ENCODE peak calls at places on chromosomes 1 and 21, in five cellular contexts. One of them, this sample, is unnamed.

GRCh38 chr1:202162418-202163280 is 2.2 kb upstream of the PTPN7 start:
- DNase-seq in CD4-positive, alpha-beta memory T cell: no peak
- DNase-seq in mesendoderm: no peak
- DNase-seq in colonic mucosa: no peak
- DNase-seq in esophagus muscularis mucosa: no peak
- DNase-seq in this sample: peak; percentile 61

GRCh38 chr21:44880762-44881585 is 7.5 kb upstream of the PTTG1IP start:
- DNase-seq in CD4-positive, alpha-beta memory T cell: no peak
- DNase-seq in mesendoderm: no peak
- DNase-seq in colonic mucosa: no peak
- DNase-seq in esophagus muscularis mucosa: no peak
- DNase-seq in this sample: peak; percentile 53

GRCh38 chr1:67560580-67561285 is 124.3 kb upstream of the GADD45A start:
- DNase-seq in CD4-positive, alpha-beta memory T cell: no peak
- DNase-seq in mesendoderm: no peak
- DNase-seq in colonic mucosa: no peak
- DNase-seq in esophagus muscularis mucosa: no peak
- DNase-seq in this sample: no peak

GRCh38 chr1:151058682-151059341 is 610 bp downstream of the CDC42SE1 start:
- DNase-seq in CD4-positive, alpha-beta memory T cell: no peak
- DNase-seq in mesendoderm: peak; percentile 76
- DNase-seq in colonic mucosa: peak; percentile 67
- DNase-seq in esophagus muscularis mucosa: no peak
- DNase-seq in this sample: peak; percentile 91

GRCh38 chr1:203038891-203039608 is 12.8 kb downstream of the PPFIA4 start:
- DNase-seq in CD4-positive, alpha-beta memory T cell: peak; percentile 54
- DNase-seq in mesendoderm: peak; percentile 88
- DNase-seq in colonic mucosa: peak; percentile 71
- DNase-seq in esophagus muscularis mucosa: no peak
- DNase-seq in this sample: peak; percentile 82

GRCh38 chr1:179762241-179762640 is 19.1 kb downstream of the FAM163A start:
- DNase-seq in CD4-positive, alpha-beta memory T cell: no peak
- DNase-seq in mesendoderm: no peak
- DNase-seq in colonic mucosa: no peak
- DNase-seq in esophagus muscularis mucosa: no peak
- DNase-seq in this sample: no peak

GRCh38 chr1:208682664-208683013 is 438.5 kb upstream of the PLXNA2 start:
- DNase-seq in CD4-positive, alpha-beta memory T cell: no peak
- DNase-seq in mesendoderm: no peak
- DNase-seq in colonic mucosa: peak; percentile 32
- DNase-seq in esophagus muscularis mucosa: peak; percentile 66
- DNase-seq in this sample: no peak

GRCh38 chr1:67124455-67124854 is 10.3 kb downstream of the C1orf141 start:
- DNase-seq in CD4-positive, alpha-beta memory T cell: no peak
- DNase-seq in mesendoderm: no peak
- DNase-seq in colonic mucosa: no peak
- DNase-seq in esophagus muscularis mucosa: no peak
- DNase-seq in this sample: no peak

GRCh38 chr1:206117151-206117948 is at the start of gene AVPR1B:
- DNase-seq in CD4-positive, alpha-beta memory T cell: no peak
- DNase-seq in mesendoderm: peak; percentile 63
- DNase-seq in colonic mucosa: peak; percentile 33
- DNase-seq in esophagus muscularis mucosa: no peak
- DNase-seq in this sample: peak; percentile 71

GRCh38 chr1:30929135-30929889 is 20.8 kb upstream of the SDC3 start:
- DNase-seq in CD4-positive, alpha-beta memory T cell: peak; percentile 31
- DNase-seq in mesendoderm: peak; percentile 77
- DNase-seq in colonic mucosa: peak; percentile 64
- DNase-seq in esophagus muscularis mucosa: peak; percentile 89
- DNase-seq in this sample: no peak

GRCh38 chr1:167221804-167222610 is 1.3 kb downstream of the POU2F1 start:
- DNase-seq in CD4-positive, alpha-beta memory T cell: peak; percentile 72
- DNase-seq in mesendoderm: peak; percentile 89
- DNase-seq in colonic mucosa: peak; percentile 84
- DNase-seq in esophagus muscularis mucosa: peak; percentile 92
- DNase-seq in this sample: peak; percentile 88

GRCh38 chr1:178485467-178486098 is 11.2 kb downstream of the CLEC20A start:
- DNase-seq in CD4-positive, alpha-beta memory T cell: no peak
- DNase-seq in mesendoderm: no peak
- DNase-seq in colonic mucosa: no peak
- DNase-seq in esophagus muscularis mucosa: peak; percentile 47
- DNase-seq in this sample: no peak

GRCh38 chr1:160428655-160429054 is 28.3 kb downstream of the VANGL2 start:
- DNase-seq in CD4-positive, alpha-beta memory T cell: peak; percentile 41
- DNase-seq in mesendoderm: peak; percentile 74
- DNase-seq in colonic mucosa: peak; percentile 77
- DNase-seq in esophagus muscularis mucosa: peak; percentile 82
- DNase-seq in this sample: no peak

GRCh38 chr1:204255225-204255624 is 41.4 kb upstream of the GOLT1A start:
- DNase-seq in CD4-positive, alpha-beta memory T cell: no peak
- DNase-seq in mesendoderm: peak; percentile 60
- DNase-seq in colonic mucosa: no peak
- DNase-seq in esophagus muscularis mucosa: no peak
- DNase-seq in this sample: no peak

GRCh38 chr1:27773732-27774445 is 870 bp downstream of the STX12 start:
- DNase-seq in CD4-positive, alpha-beta memory T cell: peak; percentile 41
- DNase-seq in mesendoderm: peak; percentile 3
- DNase-seq in colonic mucosa: no peak
- DNase-seq in esophagus muscularis mucosa: no peak
- DNase-seq in this sample: no peak

GRCh38 chr1:246503341-246503740 is 3.7 kb downstream of the SMYD3 start:
- DNase-seq in CD4-positive, alpha-beta memory T cell: no peak
- DNase-seq in mesendoderm: no peak
- DNase-seq in colonic mucosa: no peak
- DNase-seq in esophagus muscularis mucosa: no peak
- DNase-seq in this sample: no peak

GRCh38 chr1:170010443-170010842 is 64.1 kb downstream of the KIFAP3 start:
- DNase-seq in CD4-positive, alpha-beta memory T cell: no peak
- DNase-seq in mesendoderm: peak; percentile 40
- DNase-seq in colonic mucosa: peak; percentile 47
- DNase-seq in esophagus muscularis mucosa: no peak
- DNase-seq in this sample: no peak

GRCh38 chr1:156053770-156054499 is at the start of gene UBQLN4:
- DNase-seq in CD4-positive, alpha-beta memory T cell: peak; percentile 83
- DNase-seq in mesendoderm: peak; percentile 93
- DNase-seq in colonic mucosa: peak; percentile 87
- DNase-seq in esophagus muscularis mucosa: peak; percentile 95
- DNase-seq in this sample: peak; percentile 94

GRCh38 chr21:20720623-20721022 is 277.6 kb upstream of the NCAM2 start:
- DNase-seq in CD4-positive, alpha-beta memory T cell: no peak
- DNase-seq in mesendoderm: no peak
- DNase-seq in colonic mucosa: no peak
- DNase-seq in esophagus muscularis mucosa: no peak
- DNase-seq in this sample: no peak

GRCh38 chr21:45521241-45521640 is 21.0 kb downstream of the SLC19A1 start:
- DNase-seq in CD4-positive, alpha-beta memory T cell: no peak
- DNase-seq in mesendoderm: no peak
- DNase-seq in colonic mucosa: no peak
- DNase-seq in esophagus muscularis mucosa: no peak
- DNase-seq in this sample: no peak

GRCh38 chr1:200642481-200642880 is 21.9 kb upstream of the KIF14 start:
- DNase-seq in CD4-positive, alpha-beta memory T cell: no peak
- DNase-seq in mesendoderm: no peak
- DNase-seq in colonic mucosa: no peak
- DNase-seq in esophagus muscularis mucosa: no peak
- DNase-seq in this sample: no peak

GRCh38 chr1:31244326-31244725 is 4.6 kb upstream of the NKAIN1 start:
- DNase-seq in CD4-positive, alpha-beta memory T cell: no peak
- DNase-seq in mesendoderm: no peak
- DNase-seq in colonic mucosa: no peak
- DNase-seq in esophagus muscularis mucosa: no peak
- DNase-seq in this sample: no peak

GRCh38 chr21:26570203-26570602 is 2.9 kb downstream of the CYYR1 start:
- DNase-seq in CD4-positive, alpha-beta memory T cell: no peak
- DNase-seq in mesendoderm: peak; percentile 57
- DNase-seq in colonic mucosa: no peak
- DNase-seq in esophagus muscularis mucosa: no peak
- DNase-seq in this sample: no peak

GRCh38 chr1:118118469-118118868 is 66.6 kb downstream of the SPAG17 start:
- DNase-seq in CD4-positive, alpha-beta memory T cell: no peak
- DNase-seq in mesendoderm: no peak
- DNase-seq in colonic mucosa: peak; percentile 55
- DNase-seq in esophagus muscularis mucosa: no peak
- DNase-seq in this sample: peak; percentile 68

GRCh38 chr1:212794561-212795014 is 2.9 kb downstream of the TATDN3 start:
- DNase-seq in CD4-positive, alpha-beta memory T cell: peak; percentile 31
- DNase-seq in mesendoderm: no peak
- DNase-seq in colonic mucosa: no peak
- DNase-seq in esophagus muscularis mucosa: no peak
- DNase-seq in this sample: no peak

DNA sequence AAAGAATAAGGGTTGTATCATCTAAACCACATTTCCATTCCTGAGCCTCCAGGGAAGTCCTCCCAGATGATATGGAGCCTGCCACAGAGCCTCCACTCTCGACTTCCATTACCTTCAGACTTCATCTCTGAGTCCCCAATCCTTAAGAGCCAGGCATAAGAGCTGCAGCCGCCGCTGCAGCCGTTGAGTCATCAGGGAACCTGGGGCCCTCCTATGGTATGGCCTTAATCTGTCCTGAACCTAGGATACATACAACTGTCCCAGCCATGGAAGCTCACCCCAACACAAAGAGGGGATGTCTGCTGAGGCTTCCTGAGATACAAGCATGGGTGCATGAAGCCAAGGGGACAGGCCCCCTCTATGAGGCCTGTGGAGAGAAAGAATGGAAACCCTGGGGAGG is 16.3 kb downstream of the TAL1 start:
- DNase-seq in CD4-positive, alpha-beta memory T cell: no peak
- DNase-seq in mesendoderm: no peak
- DNase-seq in colonic mucosa: no peak
- DNase-seq in esophagus muscularis mucosa: no peak
- DNase-seq in this sample: no peak
- H3K27me3 ChIP-seq in CD4-positive, alpha-beta memory T cell: no peaks in the 10 kb centered on the region
- H3K27me3 ChIP-seq in mesendoderm: no peaks in the 10 kb centered on the region
- H3K27me3 ChIP-seq in colonic mucosa: no peaks in the 10 kb centered on the region
- H3K27me3 ChIP-seq in esophagus muscularis mucosa: peaks cover 5% of the 10 kb centered on the region
- H3K27me3 ChIP-seq in this sample: no peaks in the 10 kb centered on the region

DNA sequence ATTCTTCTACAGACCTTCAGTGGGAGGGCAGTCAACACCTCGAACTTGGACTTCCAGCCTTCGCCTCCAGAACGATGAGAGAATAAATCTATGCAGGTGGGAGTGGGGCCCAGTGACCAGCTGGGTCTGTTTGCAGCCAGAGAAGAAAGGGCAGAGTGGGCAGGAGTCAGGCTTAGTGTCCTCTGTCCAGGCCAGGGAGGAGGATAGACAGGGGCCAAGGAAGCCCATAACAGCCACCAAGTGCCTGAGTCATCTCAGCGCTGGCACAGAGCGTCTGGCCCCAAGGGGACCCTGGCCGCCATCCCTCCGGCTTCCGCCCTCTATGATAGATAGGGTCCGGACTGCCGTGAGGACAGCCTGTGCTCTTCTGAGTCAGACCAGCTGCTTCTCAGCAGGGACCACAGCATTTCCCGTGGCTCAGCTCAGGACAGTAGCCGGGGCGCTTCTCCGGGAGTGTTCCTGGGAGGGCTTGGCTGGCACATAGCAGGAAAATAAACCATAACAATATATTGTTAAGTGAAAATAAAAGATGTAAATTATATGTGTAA is 133.1 kb upstream of the C1orf174 start:
- DNase-seq in CD4-positive, alpha-beta memory T cell: no peak
- DNase-seq in mesendoderm: no peak
- DNase-seq in colonic mucosa: no peak
- DNase-seq in esophagus muscularis mucosa: peak; percentile 62
- DNase-seq in this sample: no peak
- H3K4me1 ChIP-seq in CD4-positive, alpha-beta memory T cell: no peaks in the 10 kb centered on the region
- H3K4me1 ChIP-seq in mesendoderm: no peaks in the 10 kb centered on the region
- H3K4me1 ChIP-seq in colonic mucosa: no peaks in the 10 kb centered on the region
- H3K4me1 ChIP-seq in esophagus muscularis mucosa: no peaks in the 10 kb centered on the region
- H3K4me1 ChIP-seq in this sample: no peaks in the 10 kb centered on the region

DNA sequence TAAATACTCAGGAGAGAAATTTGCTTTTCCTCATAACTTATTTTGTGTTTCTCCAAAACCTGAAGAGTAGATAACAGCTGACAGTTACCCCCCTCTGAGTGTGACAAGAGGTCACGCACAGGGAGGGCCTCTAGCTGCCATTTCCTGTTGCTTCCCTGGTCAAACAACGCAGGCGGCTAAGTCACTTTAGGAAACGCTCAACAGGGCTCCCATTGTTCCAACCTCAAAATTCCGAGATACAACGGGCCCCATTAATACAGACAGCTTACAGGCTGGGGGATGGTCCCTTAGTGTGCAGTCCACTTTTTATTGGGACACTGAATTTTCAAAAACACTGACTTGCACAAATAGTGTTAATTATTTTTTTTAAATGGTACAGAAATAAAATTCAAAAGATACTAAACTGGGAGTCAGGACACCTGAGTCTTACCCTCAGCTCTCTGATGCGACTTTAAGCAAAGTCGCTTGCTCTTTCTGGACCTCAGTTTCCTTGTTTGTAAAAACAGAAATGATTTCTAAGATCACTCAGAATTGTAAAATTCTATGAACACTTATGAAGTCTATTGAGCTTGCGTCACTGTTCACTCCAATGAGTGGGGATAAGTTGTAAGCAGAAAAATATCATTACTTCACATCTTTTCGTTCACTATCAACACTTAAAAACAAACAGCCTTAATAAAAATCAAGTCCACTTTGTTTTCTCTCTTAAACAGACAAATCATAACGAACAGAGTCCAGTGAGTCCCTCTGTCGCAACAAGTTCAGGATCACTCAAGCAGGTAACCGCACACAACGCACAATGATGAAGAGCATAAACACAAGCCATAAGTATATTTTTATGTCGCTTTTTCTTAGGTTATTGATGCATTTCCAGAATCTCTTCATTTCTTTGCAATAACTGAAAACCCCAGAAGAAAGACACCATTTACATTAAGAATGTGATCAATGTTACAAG is 13.5 kb downstream of the LZIC start:
- DNase-seq in CD4-positive, alpha-beta memory T cell: no peak
- DNase-seq in mesendoderm: peak; percentile 93
- DNase-seq in colonic mucosa: no peak
- DNase-seq in esophagus muscularis mucosa: no peak
- DNase-seq in this sample: no peak
- H3K27me3 ChIP-seq in CD4-positive, alpha-beta memory T cell: no peaks in the 10 kb centered on the region
- H3K27me3 ChIP-seq in mesendoderm: no peaks in the 10 kb centered on the region
- H3K27me3 ChIP-seq in colonic mucosa: no peaks in the 10 kb centered on the region
- H3K27me3 ChIP-seq in esophagus muscularis mucosa: no peaks in the 10 kb centered on the region
- H3K27me3 ChIP-seq in this sample: no peaks in the 10 kb centered on the region

DNA sequence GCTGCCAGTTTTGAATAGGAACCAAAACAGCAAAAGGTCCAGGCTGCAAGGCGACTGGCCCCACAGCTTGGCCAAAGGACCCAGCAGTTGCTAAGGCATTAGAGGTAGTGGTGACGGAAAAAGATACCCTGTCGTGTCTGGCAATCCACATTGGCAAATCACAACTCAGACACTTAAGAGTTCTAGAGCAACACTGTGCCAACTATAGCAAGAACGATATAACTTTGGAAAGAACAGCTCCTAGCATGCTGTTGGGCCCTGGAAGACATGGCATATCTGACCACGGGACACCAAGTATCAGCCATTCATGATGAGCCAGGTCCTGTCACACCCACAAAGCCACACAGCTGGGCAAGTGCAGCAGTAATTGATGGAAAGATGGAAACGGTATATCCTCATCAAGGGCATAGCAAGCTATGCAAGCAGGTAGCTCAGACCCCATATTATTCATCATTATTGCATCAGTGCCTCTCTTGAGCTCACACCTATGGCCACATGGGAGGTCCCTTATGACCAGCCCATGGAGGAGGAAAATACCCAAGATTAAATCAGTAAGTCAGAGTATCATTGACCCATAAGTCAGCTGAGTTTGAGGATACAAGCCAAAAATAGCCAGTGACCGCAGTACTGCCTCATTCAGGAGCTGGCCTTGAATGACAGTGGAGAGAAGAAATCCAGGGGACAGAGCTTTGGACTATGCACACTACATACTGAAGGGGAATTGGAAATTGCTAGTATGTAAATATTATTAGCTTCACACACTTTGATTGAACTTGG is 221.2 kb downstream of the SETD4 start:
- DNase-seq in CD4-positive, alpha-beta memory T cell: no peak
- DNase-seq in mesendoderm: no peak
- DNase-seq in colonic mucosa: no peak
- DNase-seq in esophagus muscularis mucosa: no peak
- DNase-seq in this sample: no peak
- H3K4me1 ChIP-seq in CD4-positive, alpha-beta memory T cell: no peaks in the 10 kb centered on the region
- H3K4me1 ChIP-seq in mesendoderm: peaks cover 3% of the 10 kb centered on the region
- H3K4me1 ChIP-seq in colonic mucosa: no peaks in the 10 kb centered on the region
- H3K4me1 ChIP-seq in esophagus muscularis mucosa: no peaks in the 10 kb centered on the region
- H3K4me1 ChIP-seq in this sample: no peaks in the 10 kb centered on the region

This sample was measured in upper lobe of right lung.